ENCODE peak calls at places on chromosomes 3 and 15, in five cellular contexts. One of them, this sample, is unnamed.

GRCh38 chr3:85837402-85837801 is 878.6 kb downstream of the CADM2 start:
- DNase-seq in MM.1S: no peak
- DNase-seq in epithelial cell of esophagus: no peak
- DNase-seq in effector memory CD4-positive, alpha-beta T cell: no peak
- DNase-seq in pancreas: no peak
- DNase-seq in this sample: no peak

GRCh38 chr3:127792664-127793292 is 29.5 kb downstream of the MGLL start:
- DNase-seq in pancreas: no peak
- DNase-seq in effector memory CD4-positive, alpha-beta T cell: no peak
- DNase-seq in epithelial cell of esophagus: peak
- DNase-seq in MM.1S: no peak
- DNase-seq in this sample: peak

GRCh38 chr15:72846027-72846426 is 62.5 kb upstream of the ADPGK start:
- DNase-seq in pancreas: no peak
- DNase-seq in effector memory CD4-positive, alpha-beta T cell: no peak
- DNase-seq in epithelial cell of esophagus: no peak
- DNase-seq in MM.1S: no peak
- DNase-seq in this sample: no peak

GRCh38 chr3:194282436-194283122 is 68.5 kb downstream of the CPN2 start:
- DNase-seq in MM.1S: no peak
- DNase-seq in pancreas: no peak
- DNase-seq in effector memory CD4-positive, alpha-beta T cell: no peak
- DNase-seq in epithelial cell of esophagus: no peak
- DNase-seq in this sample: no peak

GRCh38 chr3:28502555-28502954 is 153.9 kb upstream of the AZI2 start:
- DNase-seq in pancreas: no peak
- DNase-seq in effector memory CD4-positive, alpha-beta T cell: no peak
- DNase-seq in MM.1S: no peak
- DNase-seq in epithelial cell of esophagus: no peak
- DNase-seq in this sample: no peak

GRCh38 chr15:45474799-45475198 is 47.8 kb downstream of the SLC30A4 start:
- DNase-seq in MM.1S: no peak
- DNase-seq in epithelial cell of esophagus: no peak
- DNase-seq in effector memory CD4-positive, alpha-beta T cell: no peak
- DNase-seq in pancreas: no peak
- DNase-seq in this sample: no peak

GRCh38 chr3:168121175-168121853 is 25.6 kb upstream of the GOLIM4 start:
- DNase-seq in pancreas: no peak
- DNase-seq in epithelial cell of esophagus: no peak
- DNase-seq in MM.1S: no peak
- DNase-seq in effector memory CD4-positive, alpha-beta T cell: no peak
- DNase-seq in this sample: no peak

GRCh38 chr15:78209646-78210348 is 24.6 kb downstream of the ACSBG1 start:
- DNase-seq in effector memory CD4-positive, alpha-beta T cell: no peak
- DNase-seq in pancreas: peak
- DNase-seq in epithelial cell of esophagus: no peak
- DNase-seq in MM.1S: no peak
- DNase-seq in this sample: no peak

GRCh38 chr15:92117301-92117731 is 263.8 kb downstream of the SLCO3A1 start:
- DNase-seq in effector memory CD4-positive, alpha-beta T cell: no peak
- DNase-seq in MM.1S: no peak
- DNase-seq in pancreas: no peak
- DNase-seq in epithelial cell of esophagus: no peak
- DNase-seq in this sample: no peak

GRCh38 chr3:98784666-98785600 is 21.8 kb downstream of the ST3GAL6 start:
- DNase-seq in epithelial cell of esophagus: peak
- DNase-seq in effector memory CD4-positive, alpha-beta T cell: no peak
- DNase-seq in MM.1S: no peak
- DNase-seq in pancreas: no peak
- DNase-seq in this sample: peak

GRCh38 chr3:13541691-13542090 is 7.2 kb upstream of the FBLN2 start:
- DNase-seq in MM.1S: no peak
- DNase-seq in pancreas: no peak
- DNase-seq in epithelial cell of esophagus: no peak
- DNase-seq in effector memory CD4-positive, alpha-beta T cell: no peak
- DNase-seq in this sample: no peak

GRCh38 chr3:184325269-184325668 is 10.9 kb downstream of the EIF4G1 start:
- DNase-seq in epithelial cell of esophagus: no peak
- DNase-seq in MM.1S: no peak
- DNase-seq in pancreas: no peak
- DNase-seq in effector memory CD4-positive, alpha-beta T cell: no peak
- DNase-seq in this sample: no peak

GRCh38 chr15:97961067-97961954 is 808 bp downstream of the ARRDC4 start:
- DNase-seq in effector memory CD4-positive, alpha-beta T cell: no peak
- DNase-seq in MM.1S: peak
- DNase-seq in pancreas: peak
- DNase-seq in epithelial cell of esophagus: peak
- DNase-seq in this sample: peak

GRCh38 chr15:32856753-32857152 is 138.9 kb downstream of the GREM1 start:
- DNase-seq in effector memory CD4-positive, alpha-beta T cell: no peak
- DNase-seq in epithelial cell of esophagus: no peak
- DNase-seq in pancreas: no peak
- DNase-seq in MM.1S: no peak
- DNase-seq in this sample: no peak

GRCh38 chr3:44476181-44476599 is 1.3 kb downstream of the ZNF445 start:
- DNase-seq in pancreas: no peak
- DNase-seq in epithelial cell of esophagus: peak
- DNase-seq in effector memory CD4-positive, alpha-beta T cell: no peak
- DNase-seq in MM.1S: no peak
- DNase-seq in this sample: peak

GRCh38 chr3:123610331-123610730 is 25.5 kb upstream of the HACD2 start:
- DNase-seq in MM.1S: no peak
- DNase-seq in effector memory CD4-positive, alpha-beta T cell: no peak
- DNase-seq in pancreas: no peak
- DNase-seq in epithelial cell of esophagus: no peak
- DNase-seq in this sample: no peak

GRCh38 chr3:188052229-188052965 is 101.6 kb upstream of the LPP start:
- DNase-seq in epithelial cell of esophagus: no peak
- DNase-seq in pancreas: peak
- DNase-seq in MM.1S: no peak
- DNase-seq in effector memory CD4-positive, alpha-beta T cell: no peak
- DNase-seq in this sample: peak

GRCh38 chr3:9349321-9350117 is 13.3 kb upstream of the THUMPD3 start:
- DNase-seq in effector memory CD4-positive, alpha-beta T cell: no peak
- DNase-seq in pancreas: no peak
- DNase-seq in epithelial cell of esophagus: peak
- DNase-seq in MM.1S: no peak
- DNase-seq in this sample: peak

GRCh38 chr15:90860942-90861675 is 7.3 kb upstream of the FURIN start:
- DNase-seq in pancreas: no peak
- DNase-seq in effector memory CD4-positive, alpha-beta T cell: no peak
- DNase-seq in MM.1S: no peak
- DNase-seq in epithelial cell of esophagus: peak
- DNase-seq in this sample: no peak

GRCh38 chr3:170418422-170419300 is at the start of gene CLDN11:
- DNase-seq in effector memory CD4-positive, alpha-beta T cell: no peak
- DNase-seq in epithelial cell of esophagus: peak
- DNase-seq in MM.1S: no peak
- DNase-seq in pancreas: no peak
- DNase-seq in this sample: no peak

GRCh38 chr3:194360568-194360967 is 9.0 kb downstream of the LRRC15 start:
- DNase-seq in pancreas: no peak
- DNase-seq in MM.1S: no peak
- DNase-seq in effector memory CD4-positive, alpha-beta T cell: no peak
- DNase-seq in epithelial cell of esophagus: no peak
- DNase-seq in this sample: no peak

GRCh38 chr3:177615015-177615414 is 417.7 kb upstream of the TBL1XR1 start:
- DNase-seq in epithelial cell of esophagus: peak
- DNase-seq in pancreas: peak
- DNase-seq in effector memory CD4-positive, alpha-beta T cell: no peak
- DNase-seq in MM.1S: no peak
- DNase-seq in this sample: peak

GRCh38 chr3:37819591-37819990 is 42.1 kb upstream of the CTDSPL start:
- DNase-seq in MM.1S: no peak
- DNase-seq in pancreas: no peak
- DNase-seq in effector memory CD4-positive, alpha-beta T cell: no peak
- DNase-seq in epithelial cell of esophagus: no peak
- DNase-seq in this sample: peak

GRCh38 chr3:177516130-177517011 is 319.1 kb upstream of the TBL1XR1 start:
- DNase-seq in MM.1S: no peak
- DNase-seq in pancreas: no peak
- DNase-seq in effector memory CD4-positive, alpha-beta T cell: no peak
- DNase-seq in epithelial cell of esophagus: no peak
- DNase-seq in this sample: no peak

GRCh38 chr3:18424213-18424861 is 802 bp downstream of the SATB1 start:
- DNase-seq in pancreas: peak
- DNase-seq in epithelial cell of esophagus: no peak
- DNase-seq in MM.1S: peak
- DNase-seq in effector memory CD4-positive, alpha-beta T cell: no peak
- DNase-seq in this sample: no peak

GRCh38 chr3:111314146-111314873 is 227.7 kb upstream of the CD96 start:
- DNase-seq in MM.1S: no peak
- DNase-seq in effector memory CD4-positive, alpha-beta T cell: no peak
- DNase-seq in epithelial cell of esophagus: peak
- DNase-seq in pancreas: no peak
- DNase-seq in this sample: no peak

GRCh38 chr3:37163262-37164020 is 10.9 kb downstream of the LRRFIP2 start:
- DNase-seq in effector memory CD4-positive, alpha-beta T cell: no peak
- DNase-seq in epithelial cell of esophagus: peak
- DNase-seq in pancreas: no peak
- DNase-seq in MM.1S: no peak
- DNase-seq in this sample: peak

GRCh38 chr15:66925721-66926120 is 139.7 kb upstream of the SMAD3 start:
- DNase-seq in epithelial cell of esophagus: peak
- DNase-seq in MM.1S: no peak
- DNase-seq in pancreas: no peak
- DNase-seq in effector memory CD4-positive, alpha-beta T cell: no peak
- DNase-seq in this sample: no peak

GRCh38 chr3:185717121-185717520 is 107.7 kb downstream of the IGF2BP2 start:
- DNase-seq in MM.1S: no peak
- DNase-seq in pancreas: no peak
- DNase-seq in epithelial cell of esophagus: peak
- DNase-seq in effector memory CD4-positive, alpha-beta T cell: no peak
- DNase-seq in this sample: peak

GRCh38 chr3:32963871-32964270 is 12.4 kb downstream of the CCR4 start:
- DNase-seq in MM.1S: no peak
- DNase-seq in epithelial cell of esophagus: peak
- DNase-seq in pancreas: no peak
- DNase-seq in effector memory CD4-positive, alpha-beta T cell: peak
- DNase-seq in this sample: peak

GRCh38 chr15:95409924-95410323 is 920.6 kb upstream of the NR2F2 start:
- DNase-seq in pancreas: no peak
- DNase-seq in effector memory CD4-positive, alpha-beta T cell: no peak
- DNase-seq in epithelial cell of esophagus: no peak
- DNase-seq in MM.1S: no peak
- DNase-seq in this sample: no peak

GRCh38 chr3:191244242-191244867 is 45.3 kb downstream of the OSTN start:
- DNase-seq in effector memory CD4-positive, alpha-beta T cell: no peak
- DNase-seq in epithelial cell of esophagus: peak
- DNase-seq in MM.1S: peak
- DNase-seq in pancreas: no peak
- DNase-seq in this sample: no peak

GRCh38 chr3:184596886-184597575 is 35.4 kb downstream of the EPHB3 start:
- DNase-seq in epithelial cell of esophagus: no peak
- DNase-seq in pancreas: no peak
- DNase-seq in effector memory CD4-positive, alpha-beta T cell: no peak
- DNase-seq in MM.1S: no peak
- DNase-seq in this sample: no peak

GRCh38 chr3:43872301-43872700 is 181.6 kb downstream of the ABHD5 start:
- DNase-seq in effector memory CD4-positive, alpha-beta T cell: no peak
- DNase-seq in epithelial cell of esophagus: peak
- DNase-seq in pancreas: no peak
- DNase-seq in MM.1S: no peak
- DNase-seq in this sample: peak

GRCh38 chr3:193016437-193016887 is 98.8 kb upstream of the MB21D2 start:
- DNase-seq in epithelial cell of esophagus: peak
- DNase-seq in pancreas: peak
- DNase-seq in effector memory CD4-positive, alpha-beta T cell: no peak
- DNase-seq in MM.1S: no peak
- DNase-seq in this sample: peak

This sample was measured in mammary epithelial cell.